ENCODE peak calls at places on chromosomes 6 and 20, in six cellular contexts. A, L, G, S, M and U are unnamed samples.

GRCh38 chr6:42010185-42010872 is 40.0 kb upstream of the TAF8 start:
- DNase-seq in A (no peak), G (no peak), S (no peak), M (peak; percentile 50), L (peak; percentile 56), U (no peak)

GRCh38 chr6:125273965-125274364 is 27.8 kb downstream of the HDDC2 start:
- DNase-seq in S (no peak), L (no peak), M (no peak), A (no peak), G (peak; percentile 10), U (no peak)

GRCh38 chr6:35040398-35040797 is 100.7 kb downstream of the TCP11 start:
- DNase-seq in L (no peak), S (no peak), A (no peak), G (no peak), M (no peak), U (no peak)

GRCh38 chr6:150890346-150890745 is 24.8 kb downstream of the MTHFD1L start:
- DNase-seq in S (no peak), A (no peak), L (no peak), M (peak; percentile 16), G (no peak), U (no peak)

GRCh38 chr6:111982681-111983080 is 71.2 kb upstream of the CCN6 start:
- DNase-seq in M (no peak), S (no peak), G (no peak), L (no peak), A (no peak), U (no peak)

GRCh38 chr6:37776546-37776945 is 43.0 kb upstream of the ZFAND3 start:
- DNase-seq in M (no peak), A (no peak), L (no peak), G (no peak), S (no peak), U (no peak)

GRCh38 chr20:462199-462991 is at the start of gene TBC1D20:
- DNase-seq in G (peak; percentile 60), M (peak; percentile 90), A (peak; percentile 48), S (peak; percentile 77), L (peak; percentile 96), U (peak; percentile 97)

GRCh38 chr6:69059413-69059812 is 424.3 kb downstream of the ADGRB3 start:
- DNase-seq in M (no peak), L (no peak), A (no peak), S (no peak), G (no peak), U (no peak)

GRCh38 chr20:49989234-49990065 is 6.7 kb downstream of the SNAI1 start:
- DNase-seq in M (peak; percentile 89), A (no peak), L (no peak), G (no peak), S (no peak), U (no peak)

GRCh38 chr6:29667158-29667557 is 10.3 kb downstream of the MOG start:
- DNase-seq in A (no peak), M (no peak), L (no peak), G (no peak), S (no peak), U (no peak)

GRCh38 chr6:149480502-149481280 is 4.1 kb downstream of the ZC3H12D start:
- DNase-seq in M (no peak), G (no peak), S (no peak), L (peak; percentile 82), A (no peak), U (no peak)

GRCh38 chr20:36808317-36809257 is 35.0 kb upstream of the DSN1 start:
- DNase-seq in A (no peak), M (no peak), G (peak; percentile 42), S (no peak), L (peak; percentile 92), U (peak; percentile 70)

GRCh38 chr6:70758883-70759282 is 91.2 kb downstream of the SMAP1 start:
- DNase-seq in L (no peak), M (no peak), A (no peak), S (no peak), G (no peak), U (no peak)

GRCh38 chr20:36162272-36162966 is 7.9 kb downstream of the EPB41L1 start:
- DNase-seq in G (no peak), L (peak; percentile 64), M (no peak), S (no peak), A (no peak), U (no peak)

GRCh38 chr6:157169186-157169585 is 154.1 kb downstream of the TMEM242 start:
- DNase-seq in A (no peak), G (no peak), L (no peak), S (no peak), M (no peak), U (no peak)

GRCh38 chr20:37202267-37202943 is 23.1 kb upstream of the MROH8 start:
- DNase-seq in S (no peak), L (no peak), A (peak; percentile 46), G (peak; percentile 35), M (no peak), U (peak; percentile 42)

GRCh38 chr20:19322061-19322985 is 109.9 kb downstream of the SLC24A3 start:
- DNase-seq in G (no peak), M (no peak), S (no peak), L (no peak), A (no peak), U (no peak)

GRCh38 chr6:104908031-104908430 is 48.3 kb upstream of the HACE1 start:
- DNase-seq in M (no peak), G (no peak), S (no peak), A (no peak), L (no peak), U (no peak)

GRCh38 chr6:160027931-160028330 is 59.0 kb downstream of the IGF2R start:
- DNase-seq in L (no peak), S (no peak), M (no peak), G (no peak), A (no peak), U (no peak)

GRCh38 chr20:41470362-41471095 is 103.9 kb upstream of the EMILIN3 start:
- DNase-seq in A (no peak), G (no peak), S (no peak), M (no peak), L (no peak), U (no peak)

GRCh38 chr20:1734269-1734858 is 76.8 kb upstream of the SIRPG start:
- DNase-seq in L (no peak), A (no peak), G (no peak), M (no peak), S (no peak), U (no peak)

GRCh38 chr6:28775405-28776129 is 148.2 kb downstream of the TRIM27 start:
- DNase-seq in G (no peak), S (no peak), A (no peak), L (no peak), M (no peak), U (peak; percentile 56)

GRCh38 chr20:50371878-50372769 is 138.1 kb upstream of the PTPN1 start:
- DNase-seq in S (no peak), G (no peak), L (no peak), A (no peak), M (no peak), U (no peak)

GRCh38 chr20:43983359-43983758 is 68.7 kb downstream of the TOX2 start:
- DNase-seq in S (no peak), L (no peak), M (peak; percentile 31), G (no peak), A (no peak), U (no peak)

GRCh38 chr6:3382399-3383279 is 74.2 kb downstream of the SLC22A23 start:
- DNase-seq in M (no peak), G (peak; percentile 89), A (no peak), S (no peak), L (no peak), U (no peak)

GRCh38 chr6:3385660-3386151 is 71.1 kb downstream of the SLC22A23 start:
- DNase-seq in S (no peak), L (no peak), M (peak; percentile 80), A (no peak), G (peak; percentile 66), U (no peak)

GRCh38 chr6:3384346-3385143 is 72.3 kb downstream of the SLC22A23 start:
- DNase-seq in G (no peak), M (no peak), A (no peak), L (no peak), S (no peak), U (no peak)

GRCh38 chr6:3381233-3382065 is 75.4 kb downstream of the SLC22A23 start:
- DNase-seq in S (no peak), M (no peak), G (no peak), A (no peak), L (no peak), U (no peak)

GRCh38 chr6:3383525-3383924 is 73.3 kb downstream of the SLC22A23 start:
- DNase-seq in S (no peak), L (no peak), G (peak; percentile 57), A (no peak), M (no peak), U (no peak)
- TF ChIP-seq POLR2AphosphoS5 in S (no peak), L (no peak), G (peak; percentile 25), A (no peak), M (no peak), U (no peak)

DNA sequence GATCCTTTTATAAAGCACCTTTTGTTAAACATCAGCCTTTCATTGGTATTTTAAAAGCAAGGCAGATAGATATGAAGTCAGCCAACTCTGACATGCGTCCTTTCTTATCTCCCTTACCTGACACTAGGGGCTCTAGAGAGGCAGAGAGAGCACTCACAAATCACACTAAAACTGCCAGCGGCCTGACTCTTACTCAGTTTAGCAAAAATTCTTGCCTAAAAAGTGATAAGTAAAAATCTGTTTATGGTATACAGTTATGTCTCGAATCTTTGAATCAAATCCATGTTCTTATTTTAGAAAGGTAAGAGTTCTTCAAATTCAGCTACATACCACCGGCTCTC is 10.4 kb upstream of the TDRD6 start:
- DNase-seq in L (no peak), S (no peak), G (no peak), M (no peak), A (no peak), U (no peak)
- TF ChIP-seq CTCF in L (no peak), S (no peak), G (peak; percentile 63), M (no peak), A (peak; percentile 53), U (no peak)

DNA sequence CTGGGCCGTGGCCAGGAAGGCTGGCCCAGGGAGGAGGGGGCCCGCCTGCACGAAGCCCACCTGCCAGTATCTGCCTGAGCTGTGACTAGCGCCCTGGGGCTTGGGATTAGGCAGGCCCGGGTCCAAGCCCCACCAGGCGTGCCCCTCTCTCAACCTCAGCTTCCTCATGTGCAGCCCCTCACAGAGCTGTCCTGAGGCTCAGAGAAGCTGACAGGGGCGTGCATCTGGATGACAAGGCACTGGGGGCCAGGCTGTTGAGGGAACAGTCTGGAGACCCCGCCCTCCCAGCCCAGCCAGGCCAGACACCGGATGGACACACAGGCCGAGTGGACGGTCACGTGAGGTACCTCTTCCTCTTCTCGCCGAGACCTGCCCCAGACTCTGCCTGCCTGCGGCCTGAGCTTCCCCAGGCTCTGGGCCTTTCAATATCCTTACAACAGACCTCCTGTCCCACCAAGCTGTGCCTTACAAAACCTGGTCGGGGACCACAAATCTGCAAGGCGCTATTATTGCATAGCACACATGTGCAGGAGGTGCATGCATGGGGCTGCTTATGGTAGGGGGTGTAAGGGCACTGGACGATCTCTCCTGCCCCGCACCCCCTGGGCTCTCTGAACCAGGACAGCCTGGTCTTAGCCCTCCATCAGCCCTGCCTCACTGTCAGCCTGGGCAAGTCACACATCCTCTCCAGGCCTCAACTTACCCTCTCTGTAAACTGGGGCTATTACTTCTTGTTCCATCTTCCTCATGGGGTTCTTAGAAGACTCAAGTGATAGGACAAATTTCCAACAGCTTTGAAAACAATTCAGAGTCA is 20.0 kb downstream of the NOL4L start:
- DNase-seq in M (no peak), S (no peak), G (no peak), L (peak; percentile 87), A (no peak), U (no peak)
- TF ChIP-seq POLR2AphosphoS5 in M (no peak), S (no peak), G (no peak), L (peak; percentile 33), A (no peak), U (no peak)

GRCh38 chr6:5898563-5898962 is 108.2 kb downstream of the NRN1 start:
- DNase-seq in S (no peak), L (no peak), G (no peak), M (no peak), A (no peak), U (peak; percentile 16)
- TF ChIP-seq CTCF in S (no peak), L (no peak), G (peak; percentile 31), M (no peak), A (no peak), U (no peak)